ENCODE peak calls at places on chromosomes 11 and 22, in seven cellular contexts. K is mucosa of descending colon, L is GM23248, G is pancreas, X is left ventricle myocardium inferior, A is HCT116, H is adrenal gland. B is an unnamed sample.

GRCh38 chr11:47071341-47071740 is 105.3 kb downstream of the ARFGAP2 start:
- DNase-seq in K (no peak), L (no peak), G (no peak), X (no peak), A (no peak), H (no peak), B (no peak)

GRCh38 chr22:45742866-45743450 is 71.3 kb downstream of the ATXN10 start:
- DNase-seq in K (no peak), L (peak; percentile 63), G (no peak), X (no peak), A (no peak), H (peak; percentile 43), B (no peak)

GRCh38 chr11:106988151-106988806 is 30.0 kb downstream of the GUCY1A2 start:
- DNase-seq in K (no peak), L (peak; percentile 89), G (no peak), X (no peak), A (no peak), H (no peak), B (no peak)

GRCh38 chr11:22337571-22338464 is at the start of gene SLC17A6:
- DNase-seq in K (no peak), L (peak; percentile 59), G (no peak), X (no peak), A (no peak), H (no peak), B (no peak)

GRCh38 chr11:43515090-43515489 is 156.4 kb downstream of the TTC17 start:
- DNase-seq in K (no peak), L (peak; percentile 33), G (no peak), X (no peak), A (no peak), H (no peak), B (no peak)

GRCh38 chr22:28075260-28075981 is 156.4 kb upstream of the PITPNB start:
- DNase-seq in K (no peak), L (peak; percentile 90), G (peak; percentile 55), X (peak; percentile 20), A (no peak), H (peak; percentile 80), B (peak; percentile 66)

GRCh38 chr11:116138280-116138679 is 634.1 kb upstream of the CADM1 start:
- DNase-seq in K (no peak), L (no peak), G (no peak), X (no peak), A (no peak), H (no peak), B (no peak)

GRCh38 chr11:70067591-70068341 is 10.4 kb upstream of the ANO1 start:
- DNase-seq in K (no peak), L (no peak), G (no peak), X (no peak), A (peak; percentile 48), H (no peak), B (no peak)

GRCh38 chr11:47592276-47592675 is 1.9 kb downstream of the C1QTNF4 start:
- DNase-seq in K (no peak), L (no peak), G (no peak), X (no peak), A (no peak), H (no peak), B (no peak)

GRCh38 chr11:103878646-103879045 is 157.8 kb upstream of the DDI1 start:
- DNase-seq in K (no peak), L (no peak), G (no peak), X (no peak), A (no peak), H (no peak), B (no peak)

GRCh38 chr11:13942908-13943505 is 19.5 kb upstream of the SPON1 start:
- DNase-seq in K (no peak), L (peak; percentile 65), G (no peak), X (no peak), A (peak; percentile 32), H (no peak), B (no peak)

GRCh38 chr11:134512791-134513538 is 100.9 kb upstream of the B3GAT1 start:
- DNase-seq in K (no peak), L (no peak), G (no peak), X (no peak), A (no peak), H (no peak), B (peak; percentile 8)

DNA sequence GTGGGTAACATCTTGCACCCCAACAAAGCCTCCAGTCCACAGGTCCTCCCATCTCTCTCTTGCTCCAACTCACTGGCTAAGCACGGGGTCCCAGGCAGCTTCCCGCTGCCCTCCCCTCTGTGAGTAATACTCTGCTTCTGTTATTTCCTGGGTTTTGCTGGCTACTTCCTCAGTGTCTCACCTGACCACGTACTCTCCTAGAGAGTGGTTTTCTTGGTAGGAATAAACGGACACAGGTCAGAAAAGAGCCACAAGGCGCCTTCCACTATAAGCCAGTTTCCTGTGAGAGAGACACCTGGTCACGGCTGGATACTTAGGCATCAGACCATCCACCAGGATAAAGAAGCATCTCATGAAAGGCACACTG is 36.0 kb downstream of the ARRB1 start:
- DNase-seq in K (no peak), L (no peak), G (no peak), X (no peak), A (no peak), H (no peak), B (no peak)
- H3K4me1 ChIP-seq in K (peaks cover 49% of the 10 kb centered on the region), L (peaks cover 10% of the 10 kb centered on the region), G (peaks cover 22% of the 10 kb centered on the region), X (peaks cover 74% of the 10 kb centered on the region), A (peaks cover 27% of the 10 kb centered on the region), H (no peaks in the 10 kb centered on the region), B (peaks cover 39% of the 10 kb centered on the region)

GRCh38 chr11:73974611-73975478 is 7.8 kb downstream of the UCP2 start:
- DNase-seq in K (peak; percentile 24), L (no peak), G (no peak), X (no peak), A (no peak), H (no peak), B (no peak)

GRCh38 chr11:73975479-73975757 is 7.2 kb downstream of the UCP2 start:
- DNase-seq in K (no peak), L (no peak), G (no peak), X (no peak), A (no peak), H (no peak), B (no peak)

GRCh38 chr11:73978576-73979086 is 4.0 kb downstream of the UCP2 start:
- DNase-seq in K (no peak), L (peak; percentile 64), G (no peak), X (no peak), A (no peak), H (no peak), B (no peak)

GRCh38 chr11:73977856-73978519 is 4.7 kb downstream of the UCP2 start:
- DNase-seq in K (no peak), L (no peak), G (no peak), X (no peak), A (no peak), H (no peak), B (no peak)

DNA sequence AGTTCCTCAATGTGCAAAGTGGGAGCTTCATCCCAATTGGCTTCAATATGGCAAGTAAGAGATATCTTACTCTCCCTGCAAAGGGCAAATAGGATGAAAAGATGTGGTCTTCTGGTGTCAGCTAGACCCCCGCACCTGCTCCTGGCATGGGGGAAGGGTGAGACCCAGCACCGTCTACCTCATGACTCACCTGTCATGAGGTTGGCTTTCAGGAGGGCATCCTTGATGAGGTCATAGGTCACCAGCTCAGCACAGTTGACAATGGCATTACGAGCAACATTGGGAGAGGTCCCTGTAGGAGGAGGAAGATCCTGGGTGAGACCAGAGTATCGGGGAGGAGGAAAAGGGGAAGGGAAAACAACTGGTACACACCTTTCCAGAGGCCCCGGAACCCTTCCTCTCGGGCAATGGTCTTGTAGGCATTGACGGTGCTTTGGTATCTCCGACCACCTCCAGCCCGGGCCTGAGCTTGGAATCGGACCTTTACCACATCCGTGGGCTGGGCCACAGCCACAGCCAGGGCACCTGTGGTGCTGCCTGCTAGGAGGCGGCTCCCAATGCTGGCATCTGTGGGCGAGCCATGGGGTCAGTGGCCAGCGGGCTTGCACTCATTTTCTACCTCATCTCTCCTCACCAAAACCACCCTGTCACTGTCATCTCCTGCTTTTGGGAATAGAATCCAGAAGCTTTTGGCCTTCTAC is 6.0 kb downstream of the UCP2 start:
- DNase-seq in K (peak; percentile 24), L (no peak), G (no peak), X (no peak), A (no peak), H (no peak), B (peak; percentile 55)
- H3K4me1 ChIP-seq in K (peaks cover 28% of the 10 kb centered on the region), L (peaks cover 10% of the 10 kb centered on the region), G (no peaks in the 10 kb centered on the region), X (peaks cover 17% of the 10 kb centered on the region), A (peaks cover 18% of the 10 kb centered on the region), H (peaks cover 9% of the 10 kb centered on the region), B (peaks cover 15% of the 10 kb centered on the region)

DNA sequence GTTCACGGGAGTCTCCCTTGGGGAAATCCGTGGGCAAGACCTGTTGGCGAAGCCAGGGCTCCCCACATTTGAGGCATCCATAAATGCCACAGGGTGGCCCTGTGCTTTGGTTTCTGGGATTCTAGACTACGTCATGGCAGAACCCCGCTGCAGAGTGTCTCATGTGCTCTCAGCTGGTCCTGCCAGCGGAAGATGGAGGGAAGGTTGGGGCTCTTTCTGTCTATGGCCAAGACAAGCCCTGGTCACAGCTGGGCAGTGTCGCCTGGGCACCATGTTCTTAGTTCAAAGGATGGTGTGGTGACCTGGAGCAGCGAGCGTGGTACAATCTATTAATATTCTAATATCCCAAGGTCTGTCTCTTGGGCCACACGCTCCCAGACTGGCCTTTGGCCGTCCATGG is 511.7 kb downstream of the TBC1D22A start:
- DNase-seq in K (no peak), L (no peak), G (no peak), X (no peak), A (no peak), H (no peak), B (no peak)
- H3K4me1 ChIP-seq in K (no peaks in the 10 kb centered on the region), L (no peaks in the 10 kb centered on the region), G (no peaks in the 10 kb centered on the region), X (no peaks in the 10 kb centered on the region), A (peaks cover 26% of the 10 kb centered on the region), H (no peaks in the 10 kb centered on the region), B (no peaks in the 10 kb centered on the region)

GRCh38 chr11:95699631-95700470 is 89.7 kb downstream of the FAM76B start:
- DNase-seq in K (no peak), L (peak; percentile 77), G (no peak), X (no peak), A (no peak), H (no peak), B (no peak)

GRCh38 chr11:95697614-95698408 is 91.8 kb downstream of the FAM76B start:
- DNase-seq in K (no peak), L (peak; percentile 24), G (no peak), X (no peak), A (no peak), H (no peak), B (no peak)

GRCh38 chr11:95695181-95695580 is 94.4 kb downstream of the FAM76B start:
- DNase-seq in K (no peak), L (no peak), G (no peak), X (no peak), A (no peak), H (no peak), B (no peak)

GRCh38 chr11:95700471-95700817 is 89.1 kb downstream of the FAM76B start:
- DNase-seq in K (no peak), L (no peak), G (no peak), X (no peak), A (no peak), H (no peak), B (no peak)

DNA sequence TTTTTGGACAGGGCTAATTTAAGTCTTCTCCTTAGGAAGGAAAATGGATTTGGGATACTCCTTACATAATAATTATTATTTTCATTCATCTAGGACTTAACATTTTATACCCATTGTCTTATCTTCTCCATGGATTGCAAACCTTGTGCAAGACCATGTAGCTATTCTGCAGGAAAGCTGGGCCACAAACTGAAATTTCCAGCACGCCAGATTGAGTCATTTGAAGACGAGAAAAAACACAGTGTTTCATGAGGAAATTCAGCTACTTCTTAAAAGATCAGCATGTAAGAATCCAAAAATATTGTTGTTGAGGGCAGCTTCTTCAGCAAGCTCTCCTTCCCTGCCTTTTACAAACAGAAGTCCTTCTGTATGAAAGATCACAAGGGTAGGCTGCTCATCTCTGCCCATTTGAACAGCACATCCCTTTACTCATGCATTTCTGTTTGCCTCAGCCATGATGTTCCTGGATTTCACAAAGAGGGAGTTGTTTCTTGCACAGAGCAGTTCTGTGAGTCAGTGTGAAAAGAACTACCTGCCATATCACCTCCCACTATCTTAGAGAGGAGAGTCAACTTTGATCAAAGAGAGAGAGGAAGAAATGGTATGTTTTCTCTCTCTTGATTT is 90.5 kb downstream of the FAM76B start:
- DNase-seq in K (no peak), L (peak; percentile 63), G (no peak), X (no peak), A (no peak), H (no peak), B (no peak)
- H3K4me1 ChIP-seq in K (peaks cover 3% of the 10 kb centered on the region), L (peaks cover 42% of the 10 kb centered on the region), G (no peaks in the 10 kb centered on the region), X (no peaks in the 10 kb centered on the region), A (no peaks in the 10 kb centered on the region), H (no peaks in the 10 kb centered on the region), B (no peaks in the 10 kb centered on the region)

B was measured in heart left ventricle.